ENCODE peak calls at places on chromosomes 3 and 15, in eight cellular contexts. Q is adrenal gland, F is sigmoid colon, A is stomach, H is right lobe of liver, X is mammary epithelial cell, N is fibroblast of pulmonary artery, T is brain microvascular endothelial cell. G is an unnamed sample.

GRCh38 chr3:13347390-13347966 is 72.6 kb downstream of the NUP210 start:
- DNase-seq in F (no peak), Q (no peak), H (no peak), X (no peak), A (no peak), N (peak; percentile 29), T (peak; percentile 53), G (no peak)

GRCh38 chr15:68017221-68017620 is 36.9 kb upstream of the PIAS1 start:
- DNase-seq in Q (no peak), H (no peak), N (no peak), X (peak; percentile 56), A (no peak), F (no peak), T (no peak), G (no peak)

GRCh38 chr15:89399390-89400120 is 64.9 kb upstream of the POLG start:
- DNase-seq in A (no peak), F (no peak), H (no peak), Q (no peak), N (no peak), X (no peak), T (no peak), G (no peak)

GRCh38 chr3:242986-243706 is 46.6 kb downstream of the CHL1 start:
- DNase-seq in F (no peak), H (no peak), Q (no peak), X (no peak), A (no peak), N (peak; percentile 8), T (no peak), G (no peak)

GRCh38 chr3:45562027-45562426 is 32.5 kb upstream of the LIMD1 start:
- DNase-seq in F (no peak), H (no peak), N (no peak), A (no peak), X (no peak), T (no peak), Q (no peak), G (no peak)

GRCh38 chr15:40338921-40339620 is 1.7 kb downstream of the CCDC9B start:
- DNase-seq in X (peak; percentile 96), N (peak; percentile 85), F (peak; percentile 86), T (peak; percentile 85), H (no peak), Q (peak; percentile 28), A (no peak), G (peak; percentile 90)

GRCh38 chr15:40249477-40250303 is 10.8 kb downstream of the PAK6 start:
- DNase-seq in Q (no peak), X (peak; percentile 63), N (no peak), T (no peak), F (no peak), H (peak; percentile 31), A (no peak), G (peak; percentile 63)

GRCh38 chr15:43465105-43465504 is 27.9 kb downstream of the TP53BP1 start:
- DNase-seq in Q (no peak), X (peak; percentile 80), A (no peak), H (no peak), N (peak; percentile 85), T (peak; percentile 52), F (no peak), G (peak; percentile 88)

DNA sequence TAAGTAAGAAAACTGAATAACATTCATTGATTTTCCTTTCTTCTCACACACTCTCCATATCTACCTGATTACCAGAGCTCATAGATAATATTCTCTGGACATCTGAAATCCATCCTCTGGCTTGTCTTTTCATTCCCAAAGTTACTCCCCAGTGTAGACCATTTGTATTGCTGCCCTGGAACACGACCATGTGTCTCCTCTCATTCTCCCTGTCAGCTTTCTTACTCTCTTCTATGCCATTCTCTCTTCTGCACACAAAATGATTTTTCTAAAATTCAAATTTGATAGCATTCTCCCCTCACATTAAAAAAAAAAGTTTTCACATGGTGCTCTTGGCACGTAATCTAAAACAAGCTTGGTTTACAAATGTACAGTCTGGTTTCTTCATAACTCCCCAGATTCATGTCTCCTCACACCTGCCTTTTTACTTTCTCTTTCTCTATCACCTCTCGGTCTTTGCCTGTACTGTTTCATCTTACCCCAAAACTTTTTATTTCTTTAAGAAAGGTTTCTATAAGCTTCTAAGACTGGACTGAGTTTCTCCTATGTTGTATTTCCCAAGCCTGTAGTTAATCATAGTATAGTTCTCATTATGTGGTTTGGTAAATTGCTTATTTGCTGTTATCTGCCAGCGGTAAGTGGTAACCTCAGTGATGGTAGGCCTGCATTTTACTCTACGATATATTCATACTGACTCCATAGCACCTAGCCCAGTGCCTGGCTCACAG is 31.2 kb downstream of the BCHE start:
- DNase-seq in T (no peak), H (no peak), F (no peak), Q (no peak), X (no peak), N (no peak), A (no peak), G (no peak)
- H3K4me3 ChIP-seq in T (no peak overlapping the region), H (peak overlapping the region; percentile 34), F (peak overlapping the region; percentile 8), Q (no peak overlapping the region), X (no peak overlapping the region), N (no peak overlapping the region), A (no peak overlapping the region), G (no peak overlapping the region)

GRCh38 chr3:123031051-123031450 is 3.5 kb upstream of the SEMA5B start:
- DNase-seq in F (no peak), N (no peak), T (no peak), A (no peak), Q (peak; percentile 7), H (no peak), X (no peak), G (no peak)

GRCh38 chr3:123028233-123028828 is 768 bp upstream of the SEMA5B start:
- DNase-seq in A (no peak), X (peak; percentile 58), F (peak; percentile 74), N (peak; percentile 81), H (no peak), Q (peak; percentile 50), T (peak; percentile 43), G (peak; percentile 68)

GRCh38 chr3:123025642-123026521 is 1.7 kb downstream of the SEMA5B start:
- DNase-seq in F (no peak), N (no peak), Q (peak; percentile 14), H (no peak), X (no peak), A (no peak), T (no peak), G (peak; percentile 21)

GRCh38 chr3:123026551-123027291 is 842 bp downstream of the SEMA5B start:
- DNase-seq in N (no peak), A (peak; percentile 31), X (peak; percentile 9), F (peak; percentile 67), T (no peak), H (peak; percentile 65), Q (peak; percentile 28), G (peak; percentile 39)

DNA sequence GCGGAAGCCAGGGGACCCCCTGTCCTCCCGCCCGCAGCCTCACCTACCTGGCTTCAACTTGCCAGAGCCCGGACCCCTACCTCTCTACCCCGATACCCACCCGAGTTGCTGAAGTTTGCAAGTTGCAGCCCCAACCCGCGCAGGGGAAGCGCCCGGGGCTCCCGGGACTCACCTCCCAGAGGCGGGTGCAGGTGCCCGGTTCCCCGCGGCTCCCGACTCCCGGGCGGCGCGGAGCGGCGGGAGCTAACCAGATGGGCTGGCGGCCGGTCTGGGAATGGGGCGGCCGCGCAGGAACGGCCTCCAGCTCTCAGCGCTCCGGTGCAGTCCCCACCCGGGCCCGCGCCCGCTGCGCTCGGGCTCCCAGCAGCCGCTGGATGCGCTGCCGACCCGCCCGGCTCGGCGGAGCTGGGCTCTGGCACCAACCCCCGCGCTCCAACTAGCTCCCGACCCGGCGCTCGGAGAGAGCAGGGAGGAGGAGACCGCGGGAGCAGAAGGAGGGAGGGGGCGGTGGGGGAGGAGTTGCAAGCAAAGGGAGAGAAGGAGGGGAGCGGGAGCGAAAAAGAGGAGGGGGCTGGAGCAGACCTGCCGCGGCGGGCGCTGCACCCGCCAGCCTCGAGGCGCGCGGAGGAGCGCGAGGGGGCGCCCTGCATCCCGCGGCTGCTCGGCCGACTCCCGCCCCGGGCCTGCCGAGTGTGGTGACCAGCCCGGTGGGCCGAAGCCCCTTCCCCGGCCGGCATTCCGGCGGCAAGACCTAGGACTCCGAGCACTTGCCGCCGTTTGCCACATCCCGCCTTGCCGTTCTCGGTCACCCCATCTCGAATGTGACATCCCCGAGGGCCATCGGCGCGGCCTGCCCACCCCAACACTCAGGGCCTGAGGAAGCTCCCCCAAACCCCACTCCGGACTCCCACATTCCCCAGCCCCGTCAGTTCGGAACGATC is at the start of gene SEMA5B:
- DNase-seq in T (no peak), X (peak; percentile 39), A (peak; percentile 29), H (peak; percentile 57), F (no peak), Q (peak; percentile 16), N (no peak), G (peak; percentile 54)
- TF ChIP-seq CTCF in T (no peak), X (peak; percentile 37), A (no peak), H (peak; percentile 54), F (no peak), Q (peak; percentile 32), N (no peak), G (no peak)

GRCh38 chr15:99441427-99441766 is 124.4 kb upstream of the MEF2A start:
- DNase-seq in F (no peak), N (no peak), Q (no peak), T (no peak), H (no peak), A (no peak), X (no peak), G (no peak)

GRCh38 chr15:99443768-99444446 is 121.9 kb upstream of the MEF2A start:
- DNase-seq in Q (no peak), A (peak; percentile 19), T (no peak), X (no peak), H (no peak), F (peak; percentile 57), N (no peak), G (no peak)

GRCh38 chr15:99442268-99442897 is 123.4 kb upstream of the MEF2A start:
- DNase-seq in T (peak; percentile 71), N (peak; percentile 93), H (peak; percentile 49), X (peak; percentile 71), F (peak; percentile 78), Q (peak; percentile 36), A (peak; percentile 71), G (peak; percentile 92)

GRCh38 chr15:99441871-99442267 is 123.9 kb upstream of the MEF2A start:
- DNase-seq in X (no peak), H (no peak), A (peak; percentile 20), Q (no peak), F (peak; percentile 43), T (no peak), N (no peak), G (no peak)

DNA sequence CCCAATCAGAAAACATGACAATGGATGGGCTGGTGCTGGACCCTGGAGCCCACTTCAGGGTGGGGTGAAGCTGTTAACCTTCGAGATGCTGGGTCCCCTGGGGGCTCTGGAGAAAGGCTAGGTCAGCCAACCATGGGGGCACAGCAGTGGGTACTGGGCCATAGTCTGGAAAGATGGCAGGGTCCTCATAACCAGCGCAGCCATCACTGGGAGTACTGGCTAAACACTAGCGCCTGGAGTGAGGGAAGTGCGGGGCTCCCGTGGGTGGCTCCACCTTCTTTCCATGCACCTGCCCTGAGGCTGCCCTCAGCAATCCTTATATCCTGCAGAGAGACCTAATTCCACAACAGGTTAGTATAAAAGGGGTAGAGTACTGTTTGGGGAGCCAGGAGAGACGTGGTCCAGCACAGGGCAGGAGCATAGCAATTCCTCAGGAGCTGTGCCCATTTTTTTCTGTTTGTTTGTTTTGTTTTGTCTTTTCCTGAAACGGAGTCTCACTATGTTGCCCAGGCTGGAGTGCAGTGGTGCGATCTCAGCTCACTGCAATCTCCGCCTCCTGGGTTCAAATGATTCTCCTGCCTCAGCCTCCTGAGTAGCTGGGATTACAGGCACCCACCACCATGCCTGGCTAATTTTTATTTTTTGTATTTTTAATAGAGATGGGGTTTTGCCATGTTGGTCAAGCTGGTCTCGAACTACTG is 122.6 kb upstream of the MEF2A start:
- DNase-seq in N (no peak), T (no peak), H (no peak), F (peak; percentile 58), A (peak; percentile 20), X (no peak), Q (no peak), G (no peak)
- H3K4me3 ChIP-seq in N (no peak overlapping the region), T (no peak overlapping the region), H (no peak overlapping the region), F (no peak overlapping the region), A (no peak overlapping the region), X (no peak overlapping the region), Q (no peak overlapping the region), G (no peak overlapping the region)

GRCh38 chr3:72811551-72811950 is 36.7 kb downstream of the SHQ1 start:
- DNase-seq in F (no peak), T (no peak), A (no peak), X (no peak), H (no peak), Q (no peak), N (no peak), G (no peak)

GRCh38 chr3:72816843-72817485 is 31.3 kb downstream of the SHQ1 start:
- DNase-seq in X (no peak), A (no peak), T (no peak), N (no peak), Q (no peak), F (no peak), H (no peak), G (no peak)

GRCh38 chr3:72810659-72811434 is 37.4 kb downstream of the SHQ1 start:
- DNase-seq in X (no peak), N (no peak), T (no peak), F (no peak), A (no peak), H (no peak), Q (no peak), G (peak; percentile 29)

GRCh38 chr3:72812201-72812600 is 36.0 kb downstream of the SHQ1 start:
- DNase-seq in N (no peak), F (no peak), H (no peak), A (no peak), X (no peak), Q (no peak), T (no peak), G (no peak)

GRCh38 chr3:72814308-72814707 is 33.9 kb downstream of the SHQ1 start:
- DNase-seq in H (no peak), F (no peak), X (no peak), N (no peak), Q (no peak), T (no peak), A (no peak), G (no peak)
- TF ChIP-seq CTCF in H (no peak), F (no peak), X (no peak), N (no peak), Q (no peak), T (no peak), A (no peak), G (no peak)

G was measured in foreskin fibroblast.